ENCODE peak calls at places on chromosome 1, in nine cellular contexts. One of them, this sample, is unnamed.

GRCh38 chr1:20358761-20359263 is 68.1 kb downstream of the VWA5B1 start:
- DNase-seq in mucosa of gallbladder: peak; percentile 78
- DNase-seq in iPS DF 19.7: no peak
- DNase-seq in AG10803: peak; percentile 42
- DNase-seq in M059J: peak; percentile 65
- DNase-seq in aorta: no peak
- DNase-seq in Right ventricle myocardium superior: peak; percentile 83
- DNase-seq in tibial artery: no peak
- DNase-seq in activated T-cell treated with anti-CD3 and anti-CD28 coated beads for 24 hours: no peak
- DNase-seq in this sample: peak; percentile 81

GRCh38 chr1:29164588-29164987 is 17.1 kb downstream of the SRSF4 start:
- DNase-seq in mucosa of gallbladder: no peak
- DNase-seq in iPS DF 19.7: peak; percentile 40
- DNase-seq in AG10803: no peak
- DNase-seq in M059J: no peak
- DNase-seq in aorta: no peak
- DNase-seq in Right ventricle myocardium superior: no peak
- DNase-seq in tibial artery: no peak
- DNase-seq in activated T-cell treated with anti-CD3 and anti-CD28 coated beads for 24 hours: no peak
- DNase-seq in this sample: no peak

GRCh38 chr1:245654460-245655050 is 499.8 kb downstream of the KIF26B start:
- DNase-seq in mucosa of gallbladder: no peak
- DNase-seq in iPS DF 19.7: no peak
- DNase-seq in AG10803: no peak
- DNase-seq in M059J: no peak
- DNase-seq in aorta: no peak
- DNase-seq in Right ventricle myocardium superior: no peak
- DNase-seq in tibial artery: no peak
- DNase-seq in activated T-cell treated with anti-CD3 and anti-CD28 coated beads for 24 hours: no peak
- DNase-seq in this sample: no peak

GRCh38 chr1:182198006-182198605 is 136.6 kb upstream of the ZNF648 start:
- DNase-seq in mucosa of gallbladder: no peak
- DNase-seq in iPS DF 19.7: peak; percentile 12
- DNase-seq in AG10803: no peak
- DNase-seq in M059J: no peak
- DNase-seq in aorta: no peak
- DNase-seq in Right ventricle myocardium superior: no peak
- DNase-seq in tibial artery: no peak
- DNase-seq in activated T-cell treated with anti-CD3 and anti-CD28 coated beads for 24 hours: no peak
- DNase-seq in this sample: peak; percentile 32

GRCh38 chr1:69862906-69863305 is 295.2 kb downstream of the LRRC7 start:
- DNase-seq in mucosa of gallbladder: no peak
- DNase-seq in iPS DF 19.7: no peak
- DNase-seq in AG10803: no peak
- DNase-seq in M059J: no peak
- DNase-seq in aorta: no peak
- DNase-seq in Right ventricle myocardium superior: no peak
- DNase-seq in tibial artery: no peak
- DNase-seq in activated T-cell treated with anti-CD3 and anti-CD28 coated beads for 24 hours: no peak
- DNase-seq in this sample: no peak

GRCh38 chr1:194707074-194707473 is 1520.7 kb upstream of the B3GALT2 start:
- DNase-seq in mucosa of gallbladder: no peak
- DNase-seq in iPS DF 19.7: no peak
- DNase-seq in AG10803: no peak
- DNase-seq in M059J: peak; percentile 17
- DNase-seq in aorta: no peak
- DNase-seq in Right ventricle myocardium superior: no peak
- DNase-seq in tibial artery: no peak
- DNase-seq in activated T-cell treated with anti-CD3 and anti-CD28 coated beads for 24 hours: no peak
- DNase-seq in this sample: no peak

GRCh38 chr1:107622975-107623374 is 342.0 kb downstream of the VAV3 start:
- DNase-seq in mucosa of gallbladder: no peak
- DNase-seq in iPS DF 19.7: no peak
- DNase-seq in AG10803: peak; percentile 60
- DNase-seq in M059J: peak; percentile 32
- DNase-seq in aorta: no peak
- DNase-seq in Right ventricle myocardium superior: no peak
- DNase-seq in tibial artery: no peak
- DNase-seq in activated T-cell treated with anti-CD3 and anti-CD28 coated beads for 24 hours: no peak
- DNase-seq in this sample: no peak

GRCh38 chr1:65393345-65393744 is 27.1 kb upstream of the LEPR start:
- DNase-seq in mucosa of gallbladder: no peak
- DNase-seq in iPS DF 19.7: no peak
- DNase-seq in AG10803: peak; percentile 14
- DNase-seq in M059J: peak; percentile 88
- DNase-seq in aorta: no peak
- DNase-seq in Right ventricle myocardium superior: no peak
- DNase-seq in tibial artery: no peak
- DNase-seq in activated T-cell treated with anti-CD3 and anti-CD28 coated beads for 24 hours: peak; percentile 6
- DNase-seq in this sample: peak; percentile 84

GRCh38 chr1:233268389-233269022 is 27.0 kb downstream of the PCNX2 start:
- DNase-seq in mucosa of gallbladder: no peak
- DNase-seq in iPS DF 19.7: no peak
- DNase-seq in AG10803: no peak
- DNase-seq in M059J: no peak
- DNase-seq in aorta: no peak
- DNase-seq in Right ventricle myocardium superior: no peak
- DNase-seq in tibial artery: no peak
- DNase-seq in activated T-cell treated with anti-CD3 and anti-CD28 coated beads for 24 hours: no peak
- DNase-seq in this sample: no peak

GRCh38 chr1:100152271-100152670 is 19.3 kb downstream of the TRMT13 start:
- DNase-seq in mucosa of gallbladder: no peak
- DNase-seq in iPS DF 19.7: no peak
- DNase-seq in AG10803: no peak
- DNase-seq in M059J: no peak
- DNase-seq in aorta: no peak
- DNase-seq in Right ventricle myocardium superior: no peak
- DNase-seq in tibial artery: no peak
- DNase-seq in activated T-cell treated with anti-CD3 and anti-CD28 coated beads for 24 hours: no peak
- DNase-seq in this sample: no peak

GRCh38 chr1:160006312-160006940 is 25.4 kb downstream of the PIGM start:
- DNase-seq in mucosa of gallbladder: peak; percentile 69
- DNase-seq in iPS DF 19.7: peak; percentile 45
- DNase-seq in AG10803: peak; percentile 64
- DNase-seq in M059J: peak; percentile 59
- DNase-seq in aorta: peak; percentile 86
- DNase-seq in Right ventricle myocardium superior: peak; percentile 84
- DNase-seq in tibial artery: peak; percentile 50
- DNase-seq in activated T-cell treated with anti-CD3 and anti-CD28 coated beads for 24 hours: peak; percentile 60
- DNase-seq in this sample: peak; percentile 57

GRCh38 chr1:173507205-173507846 is 30.2 kb downstream of the PRDX6 start:
- DNase-seq in mucosa of gallbladder: no peak
- DNase-seq in iPS DF 19.7: no peak
- DNase-seq in AG10803: peak; percentile 68
- DNase-seq in M059J: peak; percentile 94
- DNase-seq in aorta: no peak
- DNase-seq in Right ventricle myocardium superior: no peak
- DNase-seq in tibial artery: no peak
- DNase-seq in activated T-cell treated with anti-CD3 and anti-CD28 coated beads for 24 hours: no peak
- DNase-seq in this sample: peak; percentile 51

GRCh38 chr1:39204441-39205081 is at the start of gene MACF1:
- DNase-seq in mucosa of gallbladder: peak; percentile 74
- DNase-seq in iPS DF 19.7: no peak
- DNase-seq in AG10803: peak; percentile 87
- DNase-seq in M059J: peak; percentile 97
- DNase-seq in aorta: peak; percentile 83
- DNase-seq in Right ventricle myocardium superior: peak; percentile 70
- DNase-seq in tibial artery: peak; percentile 78
- DNase-seq in activated T-cell treated with anti-CD3 and anti-CD28 coated beads for 24 hours: peak; percentile 22
- DNase-seq in this sample: peak; percentile 94

This sample was measured in RPMI7951.